ENCODE peak calls at places on chromosomes 12 and 14, in ten cellular contexts. One of them, this sample, is unnamed.

GRCh38 chr12:51531982-51532497 is 59.0 kb upstream of the SCN8A start:
- DNase-seq in pancreas: peak; percentile 48
- DNase-seq in transverse colon: peak; percentile 79
- DNase-seq in A549: peak; percentile 76
- DNase-seq in aorta: peak; percentile 77
- DNase-seq in RWPE2: no peak
- DNase-seq in cardiac muscle cell: peak; percentile 82
- DNase-seq in OCI-LY7: peak; percentile 71
- DNase-seq in CD4-positive, alpha-beta memory T cell: peak; percentile 65
- DNase-seq in GM23338: peak; percentile 95
- DNase-seq in this sample: peak; percentile 54

GRCh38 chr12:32261638-32262037 is 137.7 kb upstream of the FGD4 start:
- DNase-seq in pancreas: no peak
- DNase-seq in transverse colon: no peak
- DNase-seq in A549: peak; percentile 53
- DNase-seq in aorta: no peak
- DNase-seq in RWPE2: no peak
- DNase-seq in cardiac muscle cell: no peak
- DNase-seq in OCI-LY7: peak; percentile 87
- DNase-seq in CD4-positive, alpha-beta memory T cell: no peak
- DNase-seq in GM23338: peak; percentile 62
- DNase-seq in this sample: no peak

GRCh38 chr14:82387699-82388098 is 854.0 kb upstream of the SEL1L start:
- DNase-seq in pancreas: no peak
- DNase-seq in transverse colon: no peak
- DNase-seq in A549: no peak
- DNase-seq in aorta: no peak
- DNase-seq in RWPE2: no peak
- DNase-seq in cardiac muscle cell: no peak
- DNase-seq in OCI-LY7: no peak
- DNase-seq in CD4-positive, alpha-beta memory T cell: no peak
- DNase-seq in GM23338: no peak
- DNase-seq in this sample: no peak

GRCh38 chr14:23094666-23095195 is at the start of gene ACIN1:
- DNase-seq in pancreas: no peak
- DNase-seq in transverse colon: no peak
- DNase-seq in A549: peak; percentile 91
- DNase-seq in aorta: peak; percentile 81
- DNase-seq in RWPE2: peak; percentile 90
- DNase-seq in cardiac muscle cell: peak; percentile 89
- DNase-seq in OCI-LY7: peak; percentile 94
- DNase-seq in CD4-positive, alpha-beta memory T cell: no peak
- DNase-seq in GM23338: no peak
- DNase-seq in this sample: no peak

GRCh38 chr14:29233188-29233587 is 466.6 kb downstream of the FOXG1 start:
- DNase-seq in pancreas: no peak
- DNase-seq in transverse colon: no peak
- DNase-seq in A549: no peak
- DNase-seq in aorta: no peak
- DNase-seq in RWPE2: no peak
- DNase-seq in cardiac muscle cell: no peak
- DNase-seq in OCI-LY7: no peak
- DNase-seq in CD4-positive, alpha-beta memory T cell: no peak
- DNase-seq in GM23338: no peak
- DNase-seq in this sample: no peak

GRCh38 chr14:104363891-104364760 is 215.4 kb upstream of the C14orf180 start:
- DNase-seq in pancreas: no peak
- DNase-seq in transverse colon: no peak
- DNase-seq in A549: no peak
- DNase-seq in aorta: peak; percentile 26
- DNase-seq in RWPE2: peak; percentile 55
- DNase-seq in cardiac muscle cell: no peak
- DNase-seq in OCI-LY7: no peak
- DNase-seq in CD4-positive, alpha-beta memory T cell: no peak
- DNase-seq in GM23338: no peak
- DNase-seq in this sample: no peak

GRCh38 chr12:123006977-123007376 is 26.5 kb downstream of the ARL6IP4 start:
- DNase-seq in pancreas: no peak
- DNase-seq in transverse colon: no peak
- DNase-seq in A549: no peak
- DNase-seq in aorta: no peak
- DNase-seq in RWPE2: no peak
- DNase-seq in cardiac muscle cell: no peak
- DNase-seq in OCI-LY7: no peak
- DNase-seq in CD4-positive, alpha-beta memory T cell: no peak
- DNase-seq in GM23338: no peak
- DNase-seq in this sample: no peak

GRCh38 chr12:98406378-98406777 is 109.0 kb upstream of the TMPO start:
- DNase-seq in pancreas: no peak
- DNase-seq in transverse colon: no peak
- DNase-seq in A549: no peak
- DNase-seq in aorta: no peak
- DNase-seq in RWPE2: no peak
- DNase-seq in cardiac muscle cell: no peak
- DNase-seq in OCI-LY7: no peak
- DNase-seq in CD4-positive, alpha-beta memory T cell: no peak
- DNase-seq in GM23338: no peak
- DNase-seq in this sample: no peak

DNA sequence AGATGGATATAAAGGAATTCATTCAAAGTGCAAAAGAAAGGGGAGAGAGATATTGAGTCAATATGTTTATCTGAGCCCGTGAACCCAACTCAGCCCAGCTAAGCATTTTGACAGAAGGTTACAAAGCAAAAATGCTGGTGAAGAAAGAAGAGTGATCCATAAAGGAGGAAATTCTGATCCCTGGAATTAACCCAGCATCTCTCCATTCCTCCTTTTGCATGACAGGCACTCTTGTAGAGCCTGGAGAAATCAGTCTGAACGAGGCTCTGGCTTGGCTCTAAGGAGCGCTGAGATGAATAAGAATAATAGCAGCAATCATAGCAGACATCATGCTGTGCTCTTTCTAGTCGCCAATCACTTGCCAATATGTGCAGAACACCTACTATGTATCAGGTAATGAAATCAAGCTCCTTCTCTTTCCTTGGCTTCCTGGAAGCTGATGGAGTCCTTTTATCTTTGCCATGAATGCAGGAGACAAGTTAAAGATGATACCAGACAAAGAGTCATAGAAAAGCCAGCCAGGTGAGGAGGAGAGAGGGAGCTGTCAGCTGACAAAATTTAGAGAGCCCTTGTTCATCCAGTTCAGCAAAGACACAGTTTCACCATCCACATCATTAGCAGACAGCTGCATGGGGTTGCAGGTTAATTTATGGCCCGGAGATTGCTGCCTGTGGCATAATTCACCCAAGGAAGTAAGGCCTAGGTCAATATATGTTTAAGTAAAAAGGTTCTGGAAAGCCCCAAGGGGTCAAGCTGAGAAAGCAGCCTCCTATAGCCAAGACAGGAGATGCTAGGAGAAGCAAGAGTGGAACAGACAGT is 476.5 kb upstream of the TBX3 start:
- DNase-seq in pancreas: no peak
- DNase-seq in transverse colon: no peak
- DNase-seq in A549: no peak
- DNase-seq in aorta: no peak
- DNase-seq in RWPE2: no peak
- DNase-seq in cardiac muscle cell: no peak
- DNase-seq in OCI-LY7: no peak
- DNase-seq in CD4-positive, alpha-beta memory T cell: no peak
- DNase-seq in GM23338: no peak
- DNase-seq in this sample: no peak
- H3K4me1 ChIP-seq in pancreas: no peaks in the 10 kb centered on the region
- H3K4me1 ChIP-seq in transverse colon: no peaks in the 10 kb centered on the region
- H3K4me1 ChIP-seq in A549: no peaks in the 10 kb centered on the region
- H3K4me1 ChIP-seq in aorta: no peaks in the 10 kb centered on the region
- H3K4me1 ChIP-seq in RWPE2: peaks cover 20% of the 10 kb centered on the region
- H3K4me1 ChIP-seq in cardiac muscle cell: peaks cover 42% of the 10 kb centered on the region
- H3K4me1 ChIP-seq in OCI-LY7: no peaks in the 10 kb centered on the region
- H3K4me1 ChIP-seq in CD4-positive, alpha-beta memory T cell: no peaks in the 10 kb centered on the region
- H3K4me1 ChIP-seq in GM23338: peaks cover 3% of the 10 kb centered on the region
- H3K4me1 ChIP-seq in this sample: no peaks in the 10 kb centered on the region

GRCh38 chr14:65228956-65229355 is 126.6 kb upstream of the MAX start:
- DNase-seq in pancreas: no peak
- DNase-seq in transverse colon: no peak
- DNase-seq in A549: no peak
- DNase-seq in aorta: no peak
- DNase-seq in RWPE2: no peak
- DNase-seq in cardiac muscle cell: no peak
- DNase-seq in OCI-LY7: no peak
- DNase-seq in CD4-positive, alpha-beta memory T cell: no peak
- DNase-seq in GM23338: no peak
- DNase-seq in this sample: no peak

GRCh38 chr14:65229431-65230286 is 127.3 kb upstream of the MAX start:
- DNase-seq in pancreas: no peak
- DNase-seq in transverse colon: peak; percentile 49
- DNase-seq in A549: no peak
- DNase-seq in aorta: peak; percentile 54
- DNase-seq in RWPE2: no peak
- DNase-seq in cardiac muscle cell: peak; percentile 82
- DNase-seq in OCI-LY7: peak; percentile 30
- DNase-seq in CD4-positive, alpha-beta memory T cell: peak; percentile 31
- DNase-seq in GM23338: peak; percentile 71
- DNase-seq in this sample: peak; percentile 27

GRCh38 chr14:65228436-65228835 is 126.1 kb upstream of the MAX start:
- DNase-seq in pancreas: no peak
- DNase-seq in transverse colon: no peak
- DNase-seq in A549: no peak
- DNase-seq in aorta: no peak
- DNase-seq in RWPE2: no peak
- DNase-seq in cardiac muscle cell: no peak
- DNase-seq in OCI-LY7: peak; percentile 88
- DNase-seq in CD4-positive, alpha-beta memory T cell: no peak
- DNase-seq in GM23338: no peak
- DNase-seq in this sample: no peak

GRCh38 chr14:65230287-65230728 is 128.0 kb upstream of the MAX start:
- DNase-seq in pancreas: no peak
- DNase-seq in transverse colon: no peak
- DNase-seq in A549: peak; percentile 37
- DNase-seq in aorta: no peak
- DNase-seq in RWPE2: no peak
- DNase-seq in cardiac muscle cell: peak; percentile 37
- DNase-seq in OCI-LY7: no peak
- DNase-seq in CD4-positive, alpha-beta memory T cell: no peak
- DNase-seq in GM23338: no peak
- DNase-seq in this sample: peak; percentile 57

DNA sequence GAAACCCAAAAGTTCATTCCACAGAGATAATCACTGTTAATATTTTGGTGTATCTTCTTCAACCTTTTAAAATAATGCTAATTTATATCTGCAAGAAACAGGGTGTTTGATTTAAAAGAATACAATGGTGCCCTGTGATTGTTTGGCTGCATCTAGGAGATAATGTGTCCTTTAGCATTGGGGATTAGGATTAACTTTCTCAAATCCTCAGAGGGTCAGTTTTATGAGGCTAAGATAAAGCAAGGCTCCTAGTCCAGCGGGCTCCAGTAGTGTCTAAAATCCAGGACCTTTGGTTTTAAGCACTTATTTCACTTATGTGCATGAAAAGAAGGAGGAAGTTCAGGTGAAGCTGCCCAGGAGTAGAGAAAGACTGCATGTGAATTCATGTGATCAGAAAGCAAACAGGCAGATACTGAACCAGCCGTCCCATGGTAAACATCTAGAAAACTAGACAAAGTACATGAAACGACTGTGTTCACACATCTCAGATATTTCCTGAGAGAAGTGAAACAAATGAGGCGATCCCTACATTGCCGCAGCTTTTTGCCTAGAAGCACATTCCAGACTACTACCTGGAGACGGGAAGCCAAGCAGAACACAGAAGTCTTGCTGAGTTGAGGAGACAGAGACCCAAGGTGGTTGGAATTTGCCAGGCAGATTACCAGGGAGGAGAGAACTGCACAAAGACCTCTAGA is 129.1 kb upstream of the MAX start:
- DNase-seq in pancreas: no peak
- DNase-seq in transverse colon: no peak
- DNase-seq in A549: no peak
- DNase-seq in aorta: no peak
- DNase-seq in RWPE2: no peak
- DNase-seq in cardiac muscle cell: no peak
- DNase-seq in OCI-LY7: no peak
- DNase-seq in CD4-positive, alpha-beta memory T cell: no peak
- DNase-seq in GM23338: no peak
- DNase-seq in this sample: no peak
- H3K4me3 ChIP-seq in pancreas: no peak overlapping the region
- H3K4me3 ChIP-seq in transverse colon: no peak overlapping the region
- H3K4me3 ChIP-seq in A549: no peak overlapping the region
- H3K4me3 ChIP-seq in aorta: no peak overlapping the region
- H3K4me3 ChIP-seq in RWPE2: no peak overlapping the region
- H3K4me3 ChIP-seq in cardiac muscle cell: no peak overlapping the region
- H3K4me3 ChIP-seq in OCI-LY7: no peak overlapping the region
- H3K4me3 ChIP-seq in CD4-positive, alpha-beta memory T cell: no peak overlapping the region
- H3K4me3 ChIP-seq in GM23338: no peak overlapping the region
- H3K4me3 ChIP-seq in this sample: no peak overlapping the region

GRCh38 chr12:54333420-54334034 is 8.6 kb downstream of the COPZ1 start:
- DNase-seq in pancreas: no peak
- DNase-seq in transverse colon: no peak
- DNase-seq in A549: no peak
- DNase-seq in aorta: no peak
- DNase-seq in RWPE2: no peak
- DNase-seq in cardiac muscle cell: no peak
- DNase-seq in OCI-LY7: no peak
- DNase-seq in CD4-positive, alpha-beta memory T cell: no peak
- DNase-seq in GM23338: no peak
- DNase-seq in this sample: no peak

GRCh38 chr12:54330442-54330841 is 5.5 kb downstream of the COPZ1 start:
- DNase-seq in pancreas: no peak
- DNase-seq in transverse colon: no peak
- DNase-seq in A549: no peak
- DNase-seq in aorta: no peak
- DNase-seq in RWPE2: no peak
- DNase-seq in cardiac muscle cell: no peak
- DNase-seq in OCI-LY7: no peak
- DNase-seq in CD4-positive, alpha-beta memory T cell: no peak
- DNase-seq in GM23338: no peak
- DNase-seq in this sample: no peak

GRCh38 chr12:54328595-54329337 is 3.8 kb downstream of the COPZ1 start:
- DNase-seq in pancreas: no peak
- DNase-seq in transverse colon: no peak
- DNase-seq in A549: no peak
- DNase-seq in aorta: no peak
- DNase-seq in RWPE2: no peak
- DNase-seq in cardiac muscle cell: no peak
- DNase-seq in OCI-LY7: no peak
- DNase-seq in CD4-positive, alpha-beta memory T cell: no peak
- DNase-seq in GM23338: peak; percentile 50
- DNase-seq in this sample: no peak

GRCh38 chr12:54331461-54331860 is 6.5 kb downstream of the COPZ1 start:
- DNase-seq in pancreas: no peak
- DNase-seq in transverse colon: no peak
- DNase-seq in A549: no peak
- DNase-seq in aorta: no peak
- DNase-seq in RWPE2: no peak
- DNase-seq in cardiac muscle cell: no peak
- DNase-seq in OCI-LY7: no peak
- DNase-seq in CD4-positive, alpha-beta memory T cell: no peak
- DNase-seq in GM23338: no peak
- DNase-seq in this sample: no peak

GRCh38 chr12:54329756-54330155 is 4.8 kb downstream of the COPZ1 start:
- DNase-seq in pancreas: no peak
- DNase-seq in transverse colon: no peak
- DNase-seq in A549: no peak
- DNase-seq in aorta: no peak
- DNase-seq in RWPE2: no peak
- DNase-seq in cardiac muscle cell: no peak
- DNase-seq in OCI-LY7: no peak
- DNase-seq in CD4-positive, alpha-beta memory T cell: no peak
- DNase-seq in GM23338: peak; percentile 59
- DNase-seq in this sample: no peak
- H3K4me1 ChIP-seq in pancreas: peaks cover 27% of the 10 kb centered on the region
- H3K4me1 ChIP-seq in transverse colon: peaks cover 39% of the 10 kb centered on the region
- H3K4me1 ChIP-seq in A549: peaks cover 49% of the 10 kb centered on the region
- H3K4me1 ChIP-seq in aorta: no peaks in the 10 kb centered on the region
- H3K4me1 ChIP-seq in RWPE2: peaks cover 48% of the 10 kb centered on the region
- H3K4me1 ChIP-seq in cardiac muscle cell: peaks cover 14% of the 10 kb centered on the region
- H3K4me1 ChIP-seq in OCI-LY7: peaks cover 9% of the 10 kb centered on the region
- H3K4me1 ChIP-seq in CD4-positive, alpha-beta memory T cell: peaks cover 68% of the 10 kb centered on the region
- H3K4me1 ChIP-seq in GM23338: peaks cover 27% of the 10 kb centered on the region
- H3K4me1 ChIP-seq in this sample: peaks cover 84% of the 10 kb centered on the region

GRCh38 chr12:58419905-58420304 is 478.5 kb downstream of the ATP23 start:
- DNase-seq in pancreas: no peak
- DNase-seq in transverse colon: no peak
- DNase-seq in A549: no peak
- DNase-seq in aorta: no peak
- DNase-seq in RWPE2: no peak
- DNase-seq in cardiac muscle cell: no peak
- DNase-seq in OCI-LY7: no peak
- DNase-seq in CD4-positive, alpha-beta memory T cell: no peak
- DNase-seq in GM23338: no peak
- DNase-seq in this sample: no peak
- H3K4me3 ChIP-seq in pancreas: no peak overlapping the region
- H3K4me3 ChIP-seq in transverse colon: no peak overlapping the region
- H3K4me3 ChIP-seq in A549: no peak overlapping the region
- H3K4me3 ChIP-seq in aorta: no peak overlapping the region
- H3K4me3 ChIP-seq in RWPE2: no peak overlapping the region
- H3K4me3 ChIP-seq in cardiac muscle cell: no peak overlapping the region
- H3K4me3 ChIP-seq in OCI-LY7: no peak overlapping the region
- H3K4me3 ChIP-seq in CD4-positive, alpha-beta memory T cell: no peak overlapping the region
- H3K4me3 ChIP-seq in GM23338: no peak overlapping the region
- H3K4me3 ChIP-seq in this sample: no peak overlapping the region